ENCODE peak calls at places on chromosomes 11 and 22, in ten cellular contexts. K is lower lobe of right lung; N is body of pancreas; X is choroid plexus epithelial cell; R is dorsolateral prefrontal cortex; T is HL-60; B is astrocyte of the cerebellum; Q is CD8-positive, alpha-beta T cell; W is foreskin fibroblast; I is BJ. U is an unnamed sample.

GRCh38 chr11:130581631-130582030 is 133.2 kb downstream of the ADAMTS15 start:
- DNase-seq in B (peak), T (no peak), R (no peak), X (peak), N (no peak), I (no peak), W (no peak), K (no peak), Q (no peak), U (no peak)

GRCh38 chr11:128757235-128757711 is 63.4 kb downstream of the FLI1 start:
- DNase-seq in N (no peak), T (peak), B (no peak), K (peak), R (no peak), Q (peak), W (no peak), I (no peak), X (peak), U (peak)

GRCh38 chr11:134290646-134291045 is 14.5 kb downstream of the GLB1L3 start:
- DNase-seq in R (no peak), W (no peak), B (no peak), N (no peak), K (no peak), I (no peak), Q (no peak), T (no peak), X (no peak), U (no peak)

GRCh38 chr11:69467646-69468045 is 13.8 kb upstream of the LINC01488 start:
- DNase-seq in I (no peak), X (no peak), Q (no peak), B (no peak), K (peak), T (no peak), N (no peak), W (no peak), R (peak), U (peak)

GRCh38 chr22:49966716-49967332 is 6.3 kb downstream of the PIM3 start:
- DNase-seq in N (peak), K (peak), R (peak), X (peak), I (no peak), T (no peak), W (peak), Q (peak), B (no peak), U (no peak)

GRCh38 chr11:79060534-79060933 is 380.3 kb downstream of the TENM4 start:
- DNase-seq in R (no peak), T (no peak), I (no peak), B (no peak), K (no peak), Q (no peak), X (no peak), N (no peak), W (no peak), U (no peak)

GRCh38 chr22:25282671-25283561 is 63.5 kb downstream of the CRYBB2 start:
- DNase-seq in B (no peak), T (peak), K (no peak), Q (no peak), N (no peak), X (no peak), W (no peak), I (no peak), R (no peak), U (no peak)

GRCh38 chr11:12139144-12139881 is 28.9 kb downstream of the MICAL2 start:
- DNase-seq in K (no peak), R (no peak), B (peak), X (peak), W (peak), N (no peak), Q (no peak), T (no peak), I (no peak), U (no peak)

GRCh38 chr11:111450480-111451320 is 61.5 kb downstream of the BTG4 start:
- DNase-seq in W (no peak), X (no peak), K (no peak), Q (no peak), N (no peak), T (no peak), I (no peak), B (no peak), R (no peak), U (peak)

GRCh38 chr11:33708970-33709369 is 8.3 kb upstream of the C11orf91 start:
- DNase-seq in W (no peak), X (no peak), Q (no peak), T (no peak), K (no peak), I (no peak), R (no peak), N (no peak), B (no peak), U (no peak)

GRCh38 chr22:47296405-47297260 is 534.2 kb downstream of the TBC1D22A start:
- DNase-seq in Q (no peak), W (no peak), N (no peak), R (no peak), X (no peak), K (no peak), B (no peak), T (no peak), I (no peak), U (no peak)

GRCh38 chr11:14547440-14547839 is 27.3 kb upstream of the PSMA1 start:
- DNase-seq in R (no peak), T (no peak), W (no peak), Q (no peak), X (no peak), B (no peak), K (no peak), N (no peak), I (no peak), U (no peak)

GRCh38 chr22:20960609-20961008 is 6.4 kb upstream of the AIFM3 start:
- DNase-seq in T (no peak), Q (no peak), I (no peak), K (no peak), X (no peak), N (no peak), W (no peak), R (no peak), B (no peak), U (no peak)

GRCh38 chr11:47179655-47179991 is 2.9 kb upstream of the ARFGAP2 start:
- DNase-seq in T (no peak), I (no peak), Q (no peak), K (no peak), X (peak), R (no peak), B (no peak), W (no peak), N (peak), U (no peak)

GRCh38 chr11:123183391-123184099 is 11.5 kb downstream of the CLMP start:
- DNase-seq in X (peak), I (no peak), N (no peak), K (no peak), B (no peak), T (no peak), W (peak), Q (no peak), R (no peak), U (no peak)

GRCh38 chr11:16811136-16812020 is 72.9 kb downstream of the C11orf58 start:
- DNase-seq in X (no peak), K (no peak), T (no peak), N (no peak), I (no peak), R (no peak), B (no peak), W (no peak), Q (no peak), U (no peak)

GRCh38 chr11:1171223-1171984 is 13.7 kb downstream of the MUC5AC start:
- DNase-seq in K (no peak), I (no peak), Q (no peak), T (no peak), B (no peak), N (no peak), W (no peak), R (no peak), X (no peak), U (no peak)

GRCh38 chr11:43760902-43761301 is 80.4 kb downstream of the HSD17B12 start:
- DNase-seq in N (no peak), X (no peak), T (no peak), R (no peak), I (no peak), K (no peak), W (no peak), B (no peak), Q (no peak), U (no peak)

GRCh38 chr11:133955945-133956421 is 785 bp downstream of the IGSF9B start:
- DNase-seq in Q (no peak), W (no peak), I (no peak), N (no peak), K (no peak), R (no peak), X (no peak), T (no peak), B (no peak), U (no peak)

GRCh38 chr11:17413414-17414316 is 25.2 kb upstream of the KCNJ11 start:
- DNase-seq in N (peak), Q (no peak), K (peak), X (no peak), T (no peak), B (no peak), R (no peak), I (no peak), W (no peak), U (no peak)

GRCh38 chr11:69380451-69380901 is 86.5 kb downstream of the MYEOV start:
- DNase-seq in B (no peak), R (peak), K (no peak), W (no peak), I (no peak), X (no peak), Q (no peak), N (peak), T (no peak), U (no peak)

DNA sequence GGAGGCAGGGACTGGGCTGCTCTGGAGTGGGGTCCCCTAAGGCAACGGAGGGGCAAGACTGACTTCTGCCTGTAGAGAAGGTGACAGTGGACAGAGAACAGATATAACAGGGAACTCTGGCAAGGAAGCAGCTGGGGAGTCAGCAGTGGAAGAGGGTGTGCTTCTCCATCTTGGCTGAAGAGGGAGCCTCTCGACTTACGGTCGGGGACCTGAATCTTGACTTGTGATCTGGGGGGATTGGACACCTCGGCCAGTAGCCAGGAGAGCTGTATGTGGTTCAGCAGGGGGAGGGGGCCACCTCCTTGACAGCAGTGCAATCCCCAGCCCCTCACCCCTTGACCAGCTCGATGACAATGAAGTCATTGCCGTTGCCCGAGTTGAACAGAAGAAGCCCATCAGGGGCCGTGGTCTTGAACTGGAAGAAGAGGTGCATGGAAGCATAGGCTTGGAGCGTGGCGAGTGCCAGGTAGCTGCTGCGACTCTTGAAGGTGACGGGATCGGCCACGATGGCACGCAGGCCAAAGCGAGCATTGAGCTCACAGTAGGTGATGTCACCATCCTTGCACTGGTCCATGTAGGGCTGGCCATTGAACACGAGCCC is 60.0 kb downstream of the SLC22A12 start:
- DNase-seq in X (peak), W (peak), K (no peak), B (no peak), N (no peak), T (no peak), R (no peak), Q (no peak), I (no peak), U (no peak)
- TF ChIP-seq CTCF in X (peak), W (peak), K (peak), B (peak), N (peak), T (peak), R (peak), Q (no peak), I (peak), U (peak)

GRCh38 chr22:18954333-18954732 is 18.2 kb upstream of the PRODH start:
- DNase-seq in R (peak), X (peak), W (peak), T (no peak), Q (peak), I (no peak), B (peak), N (peak), K (peak), U (no peak)
- H3K4me3 ChIP-seq in R (no peak), X (no peak), W (no peak), T (no peak), Q (no peak), I (no peak), B (no peak), N (no peak), K (no peak), U (no peak)

DNA sequence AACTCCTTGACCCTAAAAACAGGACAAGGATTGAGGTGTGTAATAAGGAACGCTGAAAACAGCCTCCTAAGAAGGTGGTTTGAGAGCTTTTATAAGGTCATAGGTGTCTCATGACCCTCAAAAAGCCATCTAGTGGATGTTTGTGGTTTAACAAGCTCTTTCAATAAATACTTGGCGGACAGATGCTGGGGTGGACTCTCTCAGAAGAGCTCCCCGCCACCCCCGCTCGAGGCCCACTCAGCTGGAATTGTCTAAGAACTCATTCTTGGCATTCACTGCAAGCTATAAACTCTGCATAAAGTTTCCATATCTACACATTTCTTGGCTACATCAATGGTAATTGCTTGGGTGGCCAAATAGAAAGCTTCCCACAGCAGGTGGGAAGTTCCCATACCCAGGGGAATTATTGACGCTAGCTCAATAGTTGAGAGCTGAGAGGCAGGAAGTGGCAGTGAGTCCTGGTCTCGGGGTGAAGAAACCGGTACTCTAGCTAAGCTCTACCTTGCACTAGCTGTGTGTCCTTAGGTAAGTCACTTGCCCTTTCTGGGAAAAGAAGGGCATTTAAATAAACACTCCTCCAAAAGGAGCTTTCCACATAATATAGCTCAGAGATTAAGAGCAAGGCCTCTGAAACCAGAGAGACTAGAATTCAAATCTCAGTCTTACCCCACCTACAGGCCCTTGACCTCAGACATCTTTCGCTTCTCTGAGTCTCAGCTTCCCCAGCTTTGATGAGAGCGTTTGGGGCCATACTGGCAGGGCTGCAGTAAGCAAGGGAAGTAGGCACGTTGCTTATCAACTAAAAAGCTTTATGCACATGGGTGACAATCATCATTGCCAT is 6.4 kb downstream of the MS4A15 start:
- DNase-seq in Q (no peak), B (no peak), I (no peak), T (no peak), K (no peak), N (peak), X (peak), R (no peak), W (no peak), U (peak)
- TF ChIP-seq CTCF in Q (no peak), B (peak), I (peak), T (peak), K (no peak), N (peak), X (peak), R (no peak), W (no peak), U (peak)

GRCh38 chr22:40324468-40325305 is 21.6 kb upstream of the ADSL start:
- DNase-seq in T (no peak), B (no peak), K (no peak), Q (peak), W (no peak), I (no peak), X (no peak), N (no peak), R (no peak), U (no peak)

GRCh38 chr22:40326905-40327735 is 19.2 kb upstream of the ADSL start:
- DNase-seq in N (no peak), B (peak), T (no peak), X (peak), I (no peak), K (no peak), Q (no peak), R (no peak), W (no peak), U (no peak)

GRCh38 chr22:40322818-40323447 is 23.4 kb upstream of the ADSL start:
- DNase-seq in R (no peak), T (no peak), W (no peak), I (no peak), N (no peak), Q (no peak), K (no peak), X (no peak), B (no peak), U (no peak)

GRCh38 chr22:40323681-40324083 is 22.6 kb upstream of the ADSL start:
- DNase-seq in I (no peak), X (no peak), T (no peak), R (no peak), N (no peak), W (no peak), B (no peak), K (no peak), Q (peak), U (no peak)

DNA sequence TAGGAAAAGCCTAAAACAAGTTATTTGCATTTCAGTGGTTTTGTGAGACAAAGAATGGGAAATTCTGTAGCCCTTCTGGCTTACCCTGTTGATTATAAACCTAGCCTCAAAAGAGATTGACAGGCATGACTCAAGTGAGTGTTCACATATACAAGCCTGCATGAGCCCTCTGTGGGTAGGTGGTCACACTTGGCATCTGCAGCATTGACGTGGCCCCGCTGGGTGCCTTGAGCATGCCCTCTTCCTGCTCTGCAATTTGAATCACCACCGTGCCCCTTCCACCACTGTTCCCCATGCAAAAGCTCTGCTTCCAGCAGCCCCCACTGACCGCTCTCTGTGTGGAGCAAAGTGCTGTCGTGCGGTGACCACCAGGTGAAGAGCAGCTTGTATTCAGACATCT is 21.0 kb upstream of the ADSL start:
- DNase-seq in K (no peak), B (no peak), T (no peak), X (no peak), W (no peak), Q (peak), N (no peak), R (no peak), I (no peak), U (no peak)
- H3K4me3 ChIP-seq in K (no peak), B (no peak), T (no peak), X (no peak), W (no peak), Q (peak), N (no peak), R (no peak), I (no peak), U (no peak)

DNA sequence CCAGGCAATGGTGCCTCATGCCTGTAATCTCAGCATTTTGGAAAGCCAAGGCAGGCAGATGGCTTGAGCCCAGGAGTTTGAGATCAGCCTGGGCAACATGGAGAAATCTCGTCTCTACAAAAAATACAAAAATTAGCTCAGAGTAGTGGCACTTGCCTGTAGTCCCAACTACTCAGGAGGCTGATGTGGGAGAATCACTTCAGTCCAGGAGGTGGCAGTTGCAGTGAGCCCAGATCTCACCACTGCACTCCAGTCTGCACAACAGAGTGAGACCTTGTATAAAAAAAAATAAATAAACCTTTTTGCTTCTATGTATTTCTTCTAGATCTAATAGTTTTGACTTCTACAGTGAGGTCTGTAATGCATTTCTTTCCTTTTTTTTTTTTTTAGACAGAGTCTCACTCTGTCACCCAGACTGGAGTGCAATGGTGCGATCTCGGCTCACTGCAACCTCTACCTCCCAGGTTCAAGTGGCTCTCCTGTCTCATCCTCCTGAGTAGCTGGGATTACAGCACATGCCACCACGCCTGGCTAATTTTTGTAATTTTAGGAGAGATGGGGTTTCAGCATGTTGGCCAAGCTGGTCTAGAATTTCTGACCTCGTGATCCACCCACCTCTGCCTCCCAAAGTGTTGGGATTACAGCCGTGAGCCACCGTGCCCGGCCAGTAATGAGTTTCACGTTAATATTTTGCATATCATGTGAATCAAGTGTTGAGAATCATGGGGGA is 18.1 kb upstream of the RDX start:
- DNase-seq in I (no peak), W (no peak), Q (no peak), B (no peak), R (no peak), X (no peak), N (no peak), K (no peak), T (no peak), U (no peak)
- TF ChIP-seq CTCF in I (no peak), W (no peak), Q (no peak), B (no peak), R (no peak), X (no peak), N (no peak), K (no peak), T (no peak), U (no peak)